ENCODE peak calls at places on chromosomes 11 and 22, in six cellular contexts. D, M, B, L, T and N are unnamed samples.

GRCh38 chr22:27827586-27828213 is 26.1 kb upstream of the MN1 start:
- ATAC-seq in D (no peak), M (no peak), B (peak), L (no peak), T (no peak), N (peak)

GRCh38 chr22:18059991-18060390 is 17.8 kb upstream of the PEX26 start:
- ATAC-seq in D (no peak), M (no peak), B (no peak), L (peak), T (no peak), N (no peak)

GRCh38 chr11:14969922-14970323 is 2.2 kb downstream of the CALCA start:
- ATAC-seq in D (peak), M (peak), B (no peak), L (peak), T (peak), N (no peak)

GRCh38 chr22:22125028-22125578 is 119.5 kb upstream of the VPREB1 start:
- ATAC-seq in D (no peak), M (no peak), B (no peak), L (no peak), T (peak), N (no peak)

GRCh38 chr11:131749100-131749499 is 378.7 kb downstream of the NTM start:
- ATAC-seq in D (no peak), M (no peak), B (peak), L (no peak), T (no peak), N (no peak)

GRCh38 chr11:64067257-64067993 is 31.7 kb downstream of the FLRT1 start:
- ATAC-seq in D (no peak), M (no peak), B (no peak), L (no peak), T (peak), N (no peak)

GRCh38 chr22:23553438-23553837 is 26.7 kb downstream of the IGLL1 start:
- ATAC-seq in D (no peak), M (no peak), B (no peak), L (no peak), T (no peak), N (no peak)

GRCh38 chr22:39926175-39927152 is 25.6 kb downstream of the GRAP2 start:
- ATAC-seq in D (no peak), M (no peak), B (no peak), L (no peak), T (peak), N (no peak)

GRCh38 chr11:102545701-102546100 is 15.2 kb upstream of the MMP7 start:
- ATAC-seq in D (no peak), M (no peak), B (no peak), L (peak), T (no peak), N (no peak)

GRCh38 chr22:23767303-23767672 is 484 bp downstream of the CHCHD10 start:
- ATAC-seq in D (peak), M (peak), B (peak), L (peak), T (peak), N (no peak)

GRCh38 chr11:120249279-120250022 is 9.5 kb downstream of the POU2F3 start:
- ATAC-seq in D (no peak), M (no peak), B (no peak), L (peak), T (no peak), N (no peak)

GRCh38 chr11:115148691-115149090 is 355.5 kb downstream of the CADM1 start:
- ATAC-seq in D (peak), M (no peak), B (no peak), L (no peak), T (no peak), N (peak)

GRCh38 chr11:134572741-134573675 is 161.0 kb upstream of the B3GAT1 start:
- ATAC-seq in D (no peak), M (no peak), B (no peak), L (no peak), T (no peak), N (no peak)

GRCh38 chr11:10658621-10659338 is 34.8 kb downstream of the IRAG1 start:
- ATAC-seq in D (peak), M (peak), B (no peak), L (peak), T (peak), N (no peak)

GRCh38 chr11:113875414-113876073 is at the start of gene USP28:
- ATAC-seq in D (peak), M (peak), B (peak), L (peak), T (peak), N (peak)
- TF ChIP-seq EP300 in D (no peak), M (no peak), B (no peak), L (no peak), T (no peak), N (no peak)

GRCh38 chr11:116190861-116191260 is 581.9 kb downstream of the BUD13 start:
- ATAC-seq in D (no peak), M (no peak), B (no peak), L (no peak), T (no peak), N (no peak)

GRCh38 chr11:116190206-116190605 is 582.6 kb downstream of the BUD13 start:
- ATAC-seq in D (no peak), M (no peak), B (no peak), L (no peak), T (no peak), N (no peak)

GRCh38 chr11:116192509-116193206 is 580.1 kb downstream of the BUD13 start:
- ATAC-seq in D (no peak), M (no peak), B (no peak), L (no peak), T (no peak), N (no peak)

GRCh38 chr11:116194156-116194904 is 578.5 kb downstream of the BUD13 start:
- ATAC-seq in D (no peak), M (peak), B (peak), L (no peak), T (no peak), N (no peak)

GRCh38 chr11:116193321-116194114 is 579.3 kb downstream of the BUD13 start:
- ATAC-seq in D (peak), M (peak), B (peak), L (no peak), T (no peak), N (no peak)
- TF ChIP-seq CTCF in D (no peak), M (no peak), B (peak), L (no peak), T (no peak), N (no peak)

DNA sequence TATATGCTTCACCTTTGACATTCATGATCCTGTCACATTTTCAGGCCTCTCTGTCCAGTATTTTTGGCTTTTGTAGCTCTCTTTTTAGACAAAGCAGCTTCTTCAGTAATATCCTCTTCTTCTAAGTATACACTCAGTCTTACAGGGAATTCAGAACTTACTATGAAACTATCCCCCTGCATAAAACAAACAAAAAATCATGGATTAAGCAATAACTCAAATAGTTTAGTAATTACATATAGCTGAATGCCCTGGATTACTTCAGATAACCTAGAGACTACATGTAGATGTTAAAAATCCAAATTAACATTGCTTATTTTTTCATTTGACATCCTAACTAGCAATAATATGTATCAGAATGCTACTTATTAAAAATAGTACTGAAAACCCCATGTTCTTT is 5.2 kb downstream of the TAF1D start:
- ATAC-seq in D (no peak), M (no peak), B (no peak), L (no peak), T (no peak), N (no peak)
- H3K4me3 ChIP-seq in D (peak), M (peak), B (no peak), L (peak), T (no peak), N (no peak)

GRCh38 chr11:71997594-71997993 is 1.1 kb upstream of the IL18BP start:
- ATAC-seq in D (no peak), M (no peak), B (no peak), L (no peak), T (no peak), N (no peak)

GRCh38 chr11:71995726-71996291 is 2.9 kb upstream of the IL18BP start:
- ATAC-seq in D (no peak), M (no peak), B (no peak), L (no peak), T (peak), N (no peak)

GRCh38 chr11:71996517-71996916 is 2.2 kb upstream of the IL18BP start:
- ATAC-seq in D (no peak), M (no peak), B (no peak), L (no peak), T (no peak), N (no peak)

GRCh38 chr11:71998061-71998460 is 648 bp upstream of the IL18BP start:
- ATAC-seq in D (no peak), M (no peak), B (no peak), L (no peak), T (no peak), N (no peak)

DNA sequence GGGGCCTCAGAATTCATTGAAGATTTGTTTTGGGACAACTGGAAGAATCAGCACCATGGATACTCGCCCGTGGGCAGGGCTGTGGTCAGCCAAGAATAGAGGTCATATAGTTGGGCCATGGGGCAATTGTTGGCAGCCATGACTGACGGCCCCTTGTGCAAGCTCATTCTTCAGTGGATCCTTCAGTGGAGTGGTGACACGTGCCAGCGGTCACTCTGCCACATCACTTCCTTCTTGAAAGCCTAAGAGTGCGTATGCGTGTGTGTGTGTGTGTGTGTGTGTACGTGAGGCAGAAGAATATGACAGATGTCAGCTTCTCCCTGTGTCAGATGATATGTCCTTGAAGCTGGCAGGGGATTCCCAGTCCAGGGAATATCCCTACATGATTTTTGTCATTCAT is 1.8 kb upstream of the IL18BP start:
- ATAC-seq in D (no peak), M (no peak), B (peak), L (no peak), T (no peak), N (no peak)
- TF ChIP-seq EP300 in D (no peak), M (no peak), B (peak), L (no peak), T (no peak), N (no peak)

DNA sequence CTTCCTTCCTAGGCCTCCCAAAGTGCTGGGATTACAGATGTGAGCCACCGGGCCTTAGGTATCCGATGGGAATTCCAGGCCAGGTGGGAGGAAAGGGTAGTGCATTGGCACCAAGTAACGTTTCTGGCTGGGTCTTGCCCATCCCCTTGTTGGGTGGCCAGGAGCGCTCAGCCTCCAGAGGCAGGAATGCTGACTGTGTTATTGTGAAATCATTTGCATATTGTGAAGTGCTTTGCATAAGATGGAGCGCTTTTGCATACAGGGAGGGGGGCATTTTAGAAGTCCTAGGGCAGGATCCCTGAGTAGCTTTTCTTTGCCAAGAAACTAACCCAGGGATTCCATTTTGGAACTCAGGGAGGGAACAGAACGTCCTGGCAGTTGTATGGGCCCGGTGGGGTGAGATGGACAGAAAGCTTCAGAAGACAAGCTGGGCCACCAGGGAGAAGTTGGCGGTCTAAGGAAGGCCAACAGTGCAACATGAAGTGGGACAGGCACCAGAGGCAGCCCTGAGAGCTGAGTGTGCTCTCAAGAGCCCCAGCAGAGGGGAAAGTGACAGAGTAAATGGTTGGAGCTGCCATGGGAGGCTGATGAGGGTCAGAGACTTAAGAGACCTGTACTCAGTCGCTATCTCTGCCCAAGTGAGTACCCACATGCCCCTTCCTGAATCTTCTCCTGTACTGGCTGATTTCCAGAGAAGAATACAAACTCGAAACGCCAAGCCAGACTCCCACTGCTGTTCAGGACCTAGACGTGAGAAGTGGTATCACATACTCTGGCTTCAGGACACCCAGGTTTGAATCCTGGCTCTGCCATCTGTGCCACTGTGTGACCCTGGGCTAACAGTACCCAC is 1.3 kb upstream of the SLC39A13 start:
- ATAC-seq in D (no peak), M (no peak), B (no peak), L (peak), T (peak), N (no peak)
- TF ChIP-seq CTCF in D (no peak), M (no peak), B (peak), L (no peak), T (no peak), N (peak)

GRCh38 chr22:20118572-20119020 is 1.6 kb upstream of the TRMT2A start:
- ATAC-seq in D (no peak), M (no peak), B (no peak), L (no peak), T (peak), N (no peak)
- H3K4me3 ChIP-seq in D (peak), M (peak), B (no peak), L (peak), T (peak), N (no peak)

GRCh38 chr11:62787005-62787759 is at the start of gene TMEM179B:
- ATAC-seq in D (peak), M (peak), B (peak), L (peak), T (peak), N (peak)
- TF ChIP-seq EP300 in D (no peak), M (no peak), B (no peak), L (no peak), T (no peak), N (no peak)

DNA sequence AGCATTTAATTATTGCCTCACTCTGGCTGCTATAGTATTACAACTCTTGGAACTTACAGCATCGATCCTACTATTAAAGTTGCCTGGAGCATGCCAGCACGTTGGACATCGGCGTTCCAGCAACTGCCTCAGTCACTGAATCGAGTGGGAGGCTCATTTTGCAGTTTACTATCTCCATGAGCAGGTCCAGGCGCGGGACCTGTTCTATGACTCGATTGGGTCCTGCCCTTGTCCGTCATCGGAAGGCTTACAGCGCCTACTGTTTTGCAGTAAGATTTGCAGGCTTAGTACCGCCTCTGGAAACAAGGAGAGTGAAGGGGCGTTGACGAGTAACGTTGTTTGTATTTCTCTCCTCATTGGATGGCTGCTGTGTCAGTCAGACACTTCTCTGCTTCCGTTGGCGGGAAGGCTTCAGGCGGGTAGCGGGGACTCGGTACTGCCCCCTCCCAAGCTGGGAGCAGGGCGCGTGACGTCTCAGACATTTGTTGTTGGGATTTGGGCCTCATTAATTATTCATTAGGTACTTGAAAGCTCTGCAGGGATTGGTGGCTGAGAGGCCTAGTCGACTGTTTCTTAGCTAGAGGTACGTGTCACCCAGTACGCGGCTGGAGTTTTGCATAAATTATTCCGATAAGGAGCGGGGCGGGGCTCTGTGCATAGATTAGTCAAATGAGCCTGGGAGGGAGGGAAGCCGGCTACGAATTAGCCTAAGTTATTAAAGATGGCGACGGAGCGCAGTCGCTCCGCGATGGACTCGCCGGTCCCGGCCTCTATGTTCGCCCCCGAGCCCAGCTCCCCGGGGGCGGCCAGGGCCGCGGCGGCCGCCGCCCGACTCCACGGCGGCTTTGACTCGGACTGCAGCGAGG is at the start of gene GTPBP1:
- ATAC-seq in D (peak), M (peak), B (peak), L (peak), T (peak), N (peak)
- TF ChIP-seq CTCF in D (no peak), M (peak), B (peak), L (no peak), T (no peak), N (no peak)

DNA sequence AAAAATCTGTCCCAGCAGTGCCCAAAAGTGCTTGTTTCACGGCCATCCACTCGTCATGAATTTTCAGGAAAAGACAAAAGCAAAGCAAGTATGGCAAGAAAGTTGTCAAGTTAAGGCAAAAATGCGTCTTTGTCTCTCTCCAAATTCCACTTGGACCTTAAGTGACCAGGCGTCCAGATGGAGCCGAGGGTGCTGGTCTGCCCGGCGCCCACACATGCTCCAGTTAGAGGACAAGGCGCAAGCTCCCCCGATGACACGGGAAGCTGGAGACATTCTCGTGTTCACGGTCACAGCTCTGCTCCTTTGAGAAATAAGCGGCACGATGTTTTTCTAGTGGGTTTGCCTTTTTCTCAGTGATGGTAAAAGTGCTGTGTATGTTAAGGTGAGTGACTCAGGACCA is 219.0 kb downstream of the BRD1 start:
- ATAC-seq in D (no peak), M (no peak), B (no peak), L (no peak), T (no peak), N (no peak)
- H3K4me3 ChIP-seq in D (no peak), M (no peak), B (no peak), L (no peak), T (no peak), N (no peak)